ENCODE peak calls at places on chromosomes 12 and 14, in six cellular contexts. O is posterior cingulate gyrus, P is WERI-Rb-1, E is HCEC 1CT, X is fibroblast of the aortic adventitia, R is HCT116. I is an unnamed sample.

GRCh38 chr12:13891902-13892301 is 89.5 kb downstream of the GRIN2B start:
- DNase-seq in X (no peak), P (no peak), O (no peak), R (no peak), E (no peak), I (no peak)

GRCh38 chr12:92509156-92509758 is 193.5 kb upstream of the PLEKHG7 start:
- DNase-seq in X (no peak), R (no peak), O (no peak), E (no peak), P (no peak), I (no peak)

GRCh38 chr12:53207042-53207441 is at the start of gene ITGB7:
- DNase-seq in P (no peak), X (no peak), E (no peak), R (no peak), O (no peak), I (no peak)

GRCh38 chr12:130013771-130014484 is 110.1 kb upstream of the TMEM132D start:
- DNase-seq in X (no peak), E (no peak), P (peak), O (peak), R (no peak), I (peak)

GRCh38 chr14:22653012-22653621 is 9.0 kb upstream of the OR6J1 start:
- DNase-seq in X (peak), O (peak), P (peak), E (peak), R (peak), I (peak)

GRCh38 chr14:41785696-41786095 is 179.0 kb downstream of the LRFN5 start:
- DNase-seq in E (no peak), O (no peak), X (no peak), P (peak), R (no peak), I (peak)

GRCh38 chr12:117119592-117120198 is 20.5 kb upstream of the TESC start:
- DNase-seq in P (peak), E (no peak), O (no peak), X (no peak), R (peak), I (no peak)

GRCh38 chr12:77932216-77932615 is 101.5 kb downstream of the NAV3 start:
- DNase-seq in P (no peak), E (no peak), X (no peak), O (no peak), R (no peak), I (no peak)

GRCh38 chr12:91327889-91328288 is 145.3 kb upstream of the DCN start:
- DNase-seq in E (peak), R (no peak), P (no peak), O (no peak), X (peak), I (peak)

GRCh38 chr12:63668028-63668799 is at the start of gene DPY19L2:
- DNase-seq in R (no peak), P (peak), O (peak), E (peak), X (peak), I (peak)

GRCh38 chr14:73463411-73463810 is 5.1 kb upstream of the NUMB start:
- DNase-seq in X (peak), P (peak), O (no peak), E (peak), R (no peak), I (peak)

GRCh38 chr12:98470469-98471082 is 44.8 kb upstream of the TMPO start:
- DNase-seq in X (no peak), E (no peak), P (no peak), O (no peak), R (no peak), I (peak)

GRCh38 chr12:14771651-14772137 is 31.6 kb downstream of the WBP11 start:
- DNase-seq in O (no peak), R (no peak), P (no peak), E (no peak), X (no peak), I (no peak)